ENCODE peak calls at places on chromosome 13, in nine cellular contexts. One of them, this sample, is unnamed.

GRCh38 chr13:21528616-21529015 is 69.5 kb upstream of the ZDHHC20 start:
- DNase-seq in pancreas: no peak
- DNase-seq in foreskin keratinocyte: no peak
- DNase-seq in tibial artery: no peak
- DNase-seq in stomach: no peak
- DNase-seq in GM23338: no peak
- DNase-seq in psoas muscle: no peak
- DNase-seq in left lung: no peak
- DNase-seq in fibroblast of lung: peak; percentile 94
- DNase-seq in this sample: no peak

GRCh38 chr13:50078512-50079277 is 63.5 kb downstream of the KCNRG start:
- DNase-seq in pancreas: no peak
- DNase-seq in foreskin keratinocyte: no peak
- DNase-seq in tibial artery: no peak
- DNase-seq in stomach: no peak
- DNase-seq in GM23338: no peak
- DNase-seq in psoas muscle: no peak
- DNase-seq in left lung: no peak
- DNase-seq in fibroblast of lung: no peak
- DNase-seq in this sample: no peak

GRCh38 chr13:105925496-105925895 is 610.0 kb downstream of the EFNB2 start:
- DNase-seq in pancreas: no peak
- DNase-seq in foreskin keratinocyte: peak; percentile 100
- DNase-seq in tibial artery: no peak
- DNase-seq in stomach: no peak
- DNase-seq in GM23338: no peak
- DNase-seq in psoas muscle: no peak
- DNase-seq in left lung: no peak
- DNase-seq in fibroblast of lung: peak; percentile 82
- DNase-seq in this sample: no peak

GRCh38 chr13:33092422-33092987 is 76.3 kb downstream of the KL start:
- DNase-seq in pancreas: no peak
- DNase-seq in foreskin keratinocyte: no peak
- DNase-seq in tibial artery: no peak
- DNase-seq in stomach: no peak
- DNase-seq in GM23338: peak; percentile 27
- DNase-seq in psoas muscle: no peak
- DNase-seq in left lung: no peak
- DNase-seq in fibroblast of lung: no peak
- DNase-seq in this sample: no peak

GRCh38 chr13:45654633-45655349 is 39.3 kb upstream of the ERICH6B start:
- DNase-seq in pancreas: no peak
- DNase-seq in foreskin keratinocyte: no peak
- DNase-seq in tibial artery: no peak
- DNase-seq in stomach: no peak
- DNase-seq in GM23338: no peak
- DNase-seq in psoas muscle: no peak
- DNase-seq in left lung: no peak
- DNase-seq in fibroblast of lung: no peak
- DNase-seq in this sample: no peak

GRCh38 chr13:41603917-41604316 is 146.6 kb downstream of the RGCC start:
- DNase-seq in pancreas: peak; percentile 15
- DNase-seq in foreskin keratinocyte: peak; percentile 72
- DNase-seq in tibial artery: no peak
- DNase-seq in stomach: no peak
- DNase-seq in GM23338: no peak
- DNase-seq in psoas muscle: peak; percentile 33
- DNase-seq in left lung: no peak
- DNase-seq in fibroblast of lung: peak; percentile 67
- DNase-seq in this sample: no peak

GRCh38 chr13:73738626-73739025 is 395.6 kb downstream of the KLF12 start:
- DNase-seq in pancreas: no peak
- DNase-seq in foreskin keratinocyte: no peak
- DNase-seq in tibial artery: no peak
- DNase-seq in stomach: no peak
- DNase-seq in GM23338: no peak
- DNase-seq in psoas muscle: no peak
- DNase-seq in left lung: no peak
- DNase-seq in fibroblast of lung: peak; percentile 25
- DNase-seq in this sample: no peak

GRCh38 chr13:40619479-40619814 is 47.0 kb downstream of the FOXO1 start:
- DNase-seq in pancreas: no peak
- DNase-seq in foreskin keratinocyte: no peak
- DNase-seq in tibial artery: no peak
- DNase-seq in stomach: no peak
- DNase-seq in GM23338: no peak
- DNase-seq in psoas muscle: no peak
- DNase-seq in left lung: no peak
- DNase-seq in fibroblast of lung: peak; percentile 61
- DNase-seq in this sample: no peak

GRCh38 chr13:39578821-39579291 is 24.1 kb downstream of the LHFPL6 start:
- DNase-seq in pancreas: no peak
- DNase-seq in foreskin keratinocyte: no peak
- DNase-seq in tibial artery: no peak
- DNase-seq in stomach: no peak
- DNase-seq in GM23338: no peak
- DNase-seq in psoas muscle: no peak
- DNase-seq in left lung: no peak
- DNase-seq in fibroblast of lung: no peak
- DNase-seq in this sample: no peak

GRCh38 chr13:43981091-43981490 is 101.4 kb downstream of the LACC1 start:
- DNase-seq in pancreas: no peak
- DNase-seq in foreskin keratinocyte: no peak
- DNase-seq in tibial artery: no peak
- DNase-seq in stomach: no peak
- DNase-seq in GM23338: peak; percentile 85
- DNase-seq in psoas muscle: no peak
- DNase-seq in left lung: no peak
- DNase-seq in fibroblast of lung: no peak
- DNase-seq in this sample: no peak

GRCh38 chr13:33228645-33229445 is 56.7 kb downstream of the STARD13 start:
- DNase-seq in pancreas: no peak
- DNase-seq in foreskin keratinocyte: no peak
- DNase-seq in tibial artery: no peak
- DNase-seq in stomach: no peak
- DNase-seq in GM23338: peak; percentile 73
- DNase-seq in psoas muscle: no peak
- DNase-seq in left lung: no peak
- DNase-seq in fibroblast of lung: peak; percentile 83
- DNase-seq in this sample: no peak

GRCh38 chr13:43058318-43058674 is 34.9 kb downstream of the DNAJC15 start:
- DNase-seq in pancreas: no peak
- DNase-seq in foreskin keratinocyte: peak; percentile 83
- DNase-seq in tibial artery: no peak
- DNase-seq in stomach: no peak
- DNase-seq in GM23338: no peak
- DNase-seq in psoas muscle: no peak
- DNase-seq in left lung: no peak
- DNase-seq in fibroblast of lung: peak; percentile 69
- DNase-seq in this sample: no peak

GRCh38 chr13:30346159-30346788 is 38.9 kb upstream of the KATNAL1 start:
- DNase-seq in pancreas: no peak
- DNase-seq in foreskin keratinocyte: no peak
- DNase-seq in tibial artery: no peak
- DNase-seq in stomach: peak; percentile 59
- DNase-seq in GM23338: no peak
- DNase-seq in psoas muscle: no peak
- DNase-seq in left lung: no peak
- DNase-seq in fibroblast of lung: no peak
- DNase-seq in this sample: no peak

GRCh38 chr13:40232321-40232720 is 434.1 kb downstream of the FOXO1 start:
- DNase-seq in pancreas: no peak
- DNase-seq in foreskin keratinocyte: no peak
- DNase-seq in tibial artery: no peak
- DNase-seq in stomach: no peak
- DNase-seq in GM23338: no peak
- DNase-seq in psoas muscle: no peak
- DNase-seq in left lung: no peak
- DNase-seq in fibroblast of lung: no peak
- DNase-seq in this sample: no peak

GRCh38 chr13:35838356-35838755 is 292.8 kb downstream of the DCLK1 start:
- DNase-seq in pancreas: no peak
- DNase-seq in foreskin keratinocyte: no peak
- DNase-seq in tibial artery: no peak
- DNase-seq in stomach: no peak
- DNase-seq in GM23338: no peak
- DNase-seq in psoas muscle: no peak
- DNase-seq in left lung: no peak
- DNase-seq in fibroblast of lung: peak; percentile 96
- DNase-seq in this sample: no peak

GRCh38 chr13:50589139-50589538 is 254.4 kb downstream of the DLEU7 start:
- DNase-seq in pancreas: no peak
- DNase-seq in foreskin keratinocyte: peak; percentile 91
- DNase-seq in tibial artery: no peak
- DNase-seq in stomach: no peak
- DNase-seq in GM23338: no peak
- DNase-seq in psoas muscle: no peak
- DNase-seq in left lung: no peak
- DNase-seq in fibroblast of lung: peak; percentile 99
- DNase-seq in this sample: no peak

GRCh38 chr13:50012396-50013169 is 2.7 kb upstream of the KCNRG start:
- DNase-seq in pancreas: no peak
- DNase-seq in foreskin keratinocyte: no peak
- DNase-seq in tibial artery: no peak
- DNase-seq in stomach: no peak
- DNase-seq in GM23338: no peak
- DNase-seq in psoas muscle: no peak
- DNase-seq in left lung: no peak
- DNase-seq in fibroblast of lung: no peak
- DNase-seq in this sample: no peak

GRCh38 chr13:86298741-86299140 is 499.5 kb upstream of the SLITRK6 start:
- DNase-seq in pancreas: no peak
- DNase-seq in foreskin keratinocyte: no peak
- DNase-seq in tibial artery: no peak
- DNase-seq in stomach: no peak
- DNase-seq in GM23338: no peak
- DNase-seq in psoas muscle: no peak
- DNase-seq in left lung: no peak
- DNase-seq in fibroblast of lung: no peak
- DNase-seq in this sample: no peak

GRCh38 chr13:95250961-95251360 is 50.3 kb downstream of the ABCC4 start:
- DNase-seq in pancreas: no peak
- DNase-seq in foreskin keratinocyte: no peak
- DNase-seq in tibial artery: no peak
- DNase-seq in stomach: no peak
- DNase-seq in GM23338: no peak
- DNase-seq in psoas muscle: no peak
- DNase-seq in left lung: no peak
- DNase-seq in fibroblast of lung: no peak
- DNase-seq in this sample: no peak

GRCh38 chr13:60788156-60788829 is 391.3 kb downstream of the TDRD3 start:
- DNase-seq in pancreas: no peak
- DNase-seq in foreskin keratinocyte: peak; percentile 88
- DNase-seq in tibial artery: peak; percentile 67
- DNase-seq in stomach: no peak
- DNase-seq in GM23338: no peak
- DNase-seq in psoas muscle: peak; percentile 35
- DNase-seq in left lung: no peak
- DNase-seq in fibroblast of lung: peak; percentile 50
- DNase-seq in this sample: peak; percentile 33

GRCh38 chr13:74438911-74439310 is 304.7 kb upstream of the KLF12 start:
- DNase-seq in pancreas: no peak
- DNase-seq in foreskin keratinocyte: no peak
- DNase-seq in tibial artery: no peak
- DNase-seq in stomach: no peak
- DNase-seq in GM23338: no peak
- DNase-seq in psoas muscle: no peak
- DNase-seq in left lung: no peak
- DNase-seq in fibroblast of lung: no peak
- DNase-seq in this sample: no peak

GRCh38 chr13:20127263-20127562 is 33.6 kb downstream of the GJA3 start:
- DNase-seq in pancreas: no peak
- DNase-seq in foreskin keratinocyte: no peak
- DNase-seq in tibial artery: no peak
- DNase-seq in stomach: no peak
- DNase-seq in GM23338: no peak
- DNase-seq in psoas muscle: no peak
- DNase-seq in left lung: no peak
- DNase-seq in fibroblast of lung: no peak
- DNase-seq in this sample: no peak

GRCh38 chr13:24271611-24272451 is 37.5 kb upstream of the C1QTNF9 start:
- DNase-seq in pancreas: peak; percentile 88
- DNase-seq in foreskin keratinocyte: no peak
- DNase-seq in tibial artery: peak; percentile 52
- DNase-seq in stomach: peak; percentile 70
- DNase-seq in GM23338: no peak
- DNase-seq in psoas muscle: peak; percentile 48
- DNase-seq in left lung: peak; percentile 80
- DNase-seq in fibroblast of lung: peak; percentile 83
- DNase-seq in this sample: peak; percentile 51
- H3K4me1 ChIP-seq in pancreas: peaks cover 55% of the 10 kb centered on the region
- H3K4me1 ChIP-seq in foreskin keratinocyte: no peaks in the 10 kb centered on the region
- H3K4me1 ChIP-seq in tibial artery: no peaks in the 10 kb centered on the region
- H3K4me1 ChIP-seq in stomach: peaks cover 56% of the 10 kb centered on the region
- H3K4me1 ChIP-seq in GM23338: peaks cover 5% of the 10 kb centered on the region
- H3K4me1 ChIP-seq in psoas muscle: no peaks in the 10 kb centered on the region
- H3K4me1 ChIP-seq in left lung: peaks cover 24% of the 10 kb centered on the region
- H3K4me1 ChIP-seq in fibroblast of lung: peaks cover 6% of the 10 kb centered on the region
- H3K4me1 ChIP-seq in this sample: peaks cover 8% of the 10 kb centered on the region

GRCh38 chr13:29260684-29261083 is 334.8 kb downstream of the SLC7A1 start:
- DNase-seq in pancreas: no peak
- DNase-seq in foreskin keratinocyte: no peak
- DNase-seq in tibial artery: no peak
- DNase-seq in stomach: no peak
- DNase-seq in GM23338: peak; percentile 24
- DNase-seq in psoas muscle: no peak
- DNase-seq in left lung: no peak
- DNase-seq in fibroblast of lung: no peak
- DNase-seq in this sample: no peak
- TF ChIP-seq CTCF in pancreas: no peak
- TF ChIP-seq CTCF in foreskin keratinocyte: no peak
- TF ChIP-seq CTCF in tibial artery: no peak
- TF ChIP-seq CTCF in stomach: no peak
- TF ChIP-seq CTCF in GM23338: peak; percentile 51
- TF ChIP-seq CTCF in psoas muscle: no peak
- TF ChIP-seq CTCF in left lung: no peak
- TF ChIP-seq CTCF in fibroblast of lung: no peak
- TF ChIP-seq CTCF in this sample: no peak

GRCh38 chr13:101452519-101453485 is at the start of gene ITGBL1:
- DNase-seq in pancreas: no peak
- DNase-seq in foreskin keratinocyte: no peak
- DNase-seq in tibial artery: peak; percentile 32
- DNase-seq in stomach: no peak
- DNase-seq in GM23338: no peak
- DNase-seq in psoas muscle: peak; percentile 23
- DNase-seq in left lung: no peak
- DNase-seq in fibroblast of lung: no peak
- DNase-seq in this sample: no peak
- H3K4me1 ChIP-seq in pancreas: no peaks in the 10 kb centered on the region
- H3K4me1 ChIP-seq in foreskin keratinocyte: peaks cover 32% of the 10 kb centered on the region
- H3K4me1 ChIP-seq in tibial artery: no peaks in the 10 kb centered on the region
- H3K4me1 ChIP-seq in stomach: peaks cover 16% of the 10 kb centered on the region
- H3K4me1 ChIP-seq in GM23338: peaks cover 18% of the 10 kb centered on the region
- H3K4me1 ChIP-seq in psoas muscle: no peaks in the 10 kb centered on the region
- H3K4me1 ChIP-seq in left lung: no peaks in the 10 kb centered on the region
- H3K4me1 ChIP-seq in fibroblast of lung: peaks cover 30% of the 10 kb centered on the region
- H3K4me1 ChIP-seq in this sample: no peaks in the 10 kb centered on the region

DNA sequence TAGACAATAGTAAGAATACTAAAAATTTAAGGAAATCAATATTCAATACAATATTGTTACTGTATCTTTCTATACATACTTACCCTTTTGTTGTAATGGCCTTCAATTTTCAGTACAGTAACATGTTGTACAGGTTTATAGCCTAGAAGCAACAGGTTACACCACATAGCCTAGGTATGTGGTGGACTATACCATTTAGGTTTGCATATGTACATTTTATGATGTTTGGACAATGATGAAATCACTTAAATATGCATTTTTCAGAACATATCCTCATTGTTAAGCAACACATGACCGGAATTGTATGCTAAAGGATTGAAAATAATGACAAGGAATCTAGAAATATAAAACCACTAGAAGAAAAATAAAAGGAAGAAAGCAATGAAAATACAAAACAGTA is 611.4 kb downstream of the DACH1 start:
- DNase-seq in pancreas: no peak
- DNase-seq in foreskin keratinocyte: peak; percentile 8
- DNase-seq in tibial artery: no peak
- DNase-seq in stomach: no peak
- DNase-seq in GM23338: no peak
- DNase-seq in psoas muscle: no peak
- DNase-seq in left lung: no peak
- DNase-seq in fibroblast of lung: no peak
- DNase-seq in this sample: no peak
- TF ChIP-seq CTCF in pancreas: no peak
- TF ChIP-seq CTCF in foreskin keratinocyte: no peak
- TF ChIP-seq CTCF in tibial artery: no peak
- TF ChIP-seq CTCF in stomach: no peak
- TF ChIP-seq CTCF in GM23338: no peak
- TF ChIP-seq CTCF in psoas muscle: no peak
- TF ChIP-seq CTCF in left lung: no peak
- TF ChIP-seq CTCF in fibroblast of lung: no peak
- TF ChIP-seq CTCF in this sample: no peak